ENCODE peak calls at places on chromosomes 13 and 19, in six cellular contexts. Q is IMR-90, D is HCT116, O is hepatocyte, T is H9, P is K562. F is an unnamed sample. For H4K20me1, the result is how much of the 10 kb centered on the place peaks cover.

GRCh38 chr19:47406711-47407416 is 12.5 kb downstream of the MEIS3 start:
- DNase-seq in P (peak), T (peak), O (peak), D (no peak), Q (no peak), F (no peak)

GRCh38 chr19:5593963-5594255 is 26.2 kb upstream of the TINCR start:
- DNase-seq in P (peak), T (no peak), O (no peak), D (no peak), Q (no peak), F (no peak)

GRCh38 chr13:26482451-26483197 is 74.9 kb upstream of the WASF3 start:
- DNase-seq in T (peak), P (peak), Q (peak), O (peak), D (peak), F (peak)

GRCh38 chr13:32315255-32316029 is at the start of the genes BRCA2 and ZAR1L:
- DNase-seq in O (peak), P (peak), Q (peak), D (peak), T (peak), F (peak)

GRCh38 chr19:1905863-1906375 is 720 bp downstream of the ADAT3 start:
- DNase-seq in O (no peak), Q (no peak), P (no peak), T (no peak), D (no peak), F (no peak)

GRCh38 chr13:22454586-22454985 is 726.2 kb upstream of the SGCG start:
- DNase-seq in Q (no peak), O (no peak), P (no peak), T (peak), D (no peak), F (no peak)

GRCh38 chr13:99975626-99976025 is 4.1 kb upstream of the ZIC5 start:
- DNase-seq in D (no peak), P (no peak), O (no peak), Q (no peak), T (peak), F (no peak)

GRCh38 chr13:50358221-50358620 is 343.0 kb downstream of the KCNRG start:
- DNase-seq in Q (no peak), D (no peak), T (no peak), O (no peak), P (no peak), F (peak)

GRCh38 chr19:28785961-28786360 is 427.0 kb downstream of the UQCRFS1 start:
- DNase-seq in Q (no peak), O (no peak), T (peak), D (no peak), P (no peak), F (no peak)

GRCh38 chr19:51439021-51439465 is 19.2 kb downstream of the SIGLEC8 start:
- DNase-seq in Q (no peak), P (peak), T (peak), O (no peak), D (no peak), F (no peak)

GRCh38 chr13:75717525-75717924 is 81.4 kb downstream of the LMO7 start:
- DNase-seq in P (no peak), T (no peak), Q (no peak), O (no peak), D (no peak), F (no peak)

GRCh38 chr19:41957161-41957837 is 1.8 kb downstream of the RABAC1 start:
- DNase-seq in P (no peak), D (no peak), Q (no peak), O (no peak), T (no peak), F (no peak)

GRCh38 chr19:43765109-43765876 is 10.5 kb upstream of the SMG9 start:
- DNase-seq in O (peak), P (peak), T (peak), D (peak), Q (peak), F (peak)

GRCh38 chr13:36819811-36820140 is 754 bp downstream of the RFXAP start:
- DNase-seq in P (peak), T (peak), D (no peak), O (peak), Q (peak), F (no peak)

GRCh38 chr19:44988896-44989563 is 12.2 kb upstream of the RELB start:
- DNase-seq in P (peak), Q (peak), T (peak), O (peak), D (peak), F (peak)

GRCh38 chr13:110828705-110829104 is 86.2 kb downstream of the ANKRD10 start:
- DNase-seq in T (no peak), Q (no peak), P (no peak), D (no peak), O (no peak), F (no peak)

GRCh38 chr13:33176526-33176925 is 109.0 kb downstream of the STARD13 start:
- DNase-seq in O (no peak), D (no peak), P (no peak), T (no peak), Q (peak), F (no peak)

GRCh38 chr19:3656073-3656746 is 29.6 kb upstream of the CACTIN start:
- DNase-seq in P (no peak), Q (peak), D (no peak), T (no peak), O (no peak), F (no peak)

GRCh38 chr19:46271488-46272197 is 25.2 kb upstream of the HIF3A start:
- DNase-seq in Q (peak), D (no peak), T (no peak), O (peak), P (no peak), F (peak)

GRCh38 chr19:4988770-4989251 is 19.9 kb downstream of the KDM4B start:
- DNase-seq in Q (peak), O (no peak), D (no peak), P (no peak), T (no peak), F (no peak)

GRCh38 chr19:56403261-56403660 is 871 bp upstream of the ZNF583 start:
- DNase-seq in T (no peak), O (no peak), D (no peak), Q (peak), P (no peak), F (no peak)

GRCh38 chr19:36916991-36917390 is 859 bp downstream of the ZNF568 start:
- DNase-seq in D (no peak), T (no peak), Q (peak), P (no peak), O (no peak), F (no peak)

GRCh38 chr19:1806184-1807029 is 5.7 kb downstream of the ATP8B3 start:
- DNase-seq in Q (no peak), T (no peak), D (no peak), O (no peak), P (no peak), F (no peak)

GRCh38 chr13:93941444-93941843 is 538.0 kb downstream of the DCT start:
- DNase-seq in T (no peak), D (no peak), P (no peak), Q (no peak), O (no peak), F (no peak)

GRCh38 chr13:112970552-112971287 is 1.7 kb downstream of the MCF2L start:
- DNase-seq in Q (no peak), T (no peak), D (no peak), O (no peak), P (no peak), F (no peak)

GRCh38 chr13:63184693-63185092 is 1769.0 kb upstream of the PCDH20 start:
- DNase-seq in O (no peak), T (peak), P (no peak), D (peak), Q (peak), F (no peak)

GRCh38 chr13:95535243-95535642 is 17.3 kb upstream of the CLDN10 start:
- DNase-seq in P (no peak), D (peak), T (no peak), Q (peak), O (peak), F (peak)

GRCh38 chr13:64538711-64539110 is 2691.4 kb downstream of the PCDH9 start:
- DNase-seq in P (no peak), D (no peak), O (no peak), T (no peak), Q (peak), F (no peak)

GRCh38 chr19:47056416-47056815 is 8.0 kb upstream of the TMEM160 start:
- DNase-seq in D (no peak), O (no peak), T (no peak), Q (no peak), P (no peak), F (no peak)

GRCh38 chr13:87356314-87356713 is 314.9 kb upstream of the SLITRK5 start:
- DNase-seq in T (no peak), O (no peak), P (no peak), D (no peak), Q (no peak), F (no peak)

GRCh38 chr19:50331187-50332013 is 2.2 kb upstream of the KCNC3 start:
- DNase-seq in Q (no peak), T (peak), P (no peak), O (no peak), D (no peak), F (no peak)

GRCh38 chr19:1411255-1412191 is 4.1 kb downstream of the DAZAP1 start:
- DNase-seq in O (no peak), P (no peak), D (no peak), T (no peak), Q (peak), F (no peak)

GRCh38 chr13:110907951-110908898 is 6.6 kb downstream of the ANKRD10 start:
- DNase-seq in O (peak), T (peak), D (peak), Q (peak), P (no peak), F (peak)

GRCh38 chr13:105465745-105466144 is 1069.7 kb downstream of the EFNB2 start:
- DNase-seq in T (no peak), O (no peak), P (no peak), Q (no peak), D (no peak), F (no peak)

GRCh38 chr13:105474983-105475382 is 1060.5 kb downstream of the EFNB2 start:
- DNase-seq in D (no peak), Q (no peak), P (no peak), O (no peak), T (no peak), F (no peak)

GRCh38 chr13:105466376-105466775 is 1069.1 kb downstream of the EFNB2 start:
- DNase-seq in P (no peak), O (no peak), D (no peak), T (no peak), Q (no peak), F (no peak)

DNA sequence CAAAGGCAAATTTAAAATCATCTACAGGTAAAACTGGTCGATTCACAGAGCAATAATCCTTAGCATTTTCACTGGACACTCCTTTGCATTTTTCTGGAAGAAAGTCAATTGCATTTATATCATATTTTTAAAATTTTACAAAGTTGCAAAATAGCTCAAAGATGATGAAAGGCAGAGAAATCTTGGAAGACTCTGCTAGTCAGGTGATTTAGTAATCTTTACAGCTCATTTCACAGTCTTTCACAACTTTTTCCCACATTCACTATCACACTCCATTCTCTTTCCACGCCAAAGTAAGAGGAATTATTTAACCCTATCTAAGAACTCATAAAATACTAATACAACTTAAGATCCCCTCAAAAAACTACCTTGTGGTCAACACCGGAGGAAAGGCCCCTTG is 1063.8 kb downstream of the EFNB2 start:
- DNase-seq in O (no peak), P (no peak), T (no peak), Q (peak), D (no peak), F (no peak)
- H4K20me1 ChIP-seq in O (under half), P (under half), T (under half), Q (under half), D (under half), F (under half)

GRCh38 chr13:21420706-21421105 is 38.4 kb downstream of the ZDHHC20 start:
- DNase-seq in D (no peak), O (peak), P (no peak), Q (peak), T (no peak), F (peak)
- H4K20me1 ChIP-seq in D (under half), O (under half), P (under half), Q (under half), T (under half), F (under half)

GRCh38 chr13:46179576-46180368 is 2.2 kb downstream of the LCP1 start:
- DNase-seq in P (peak), D (no peak), T (no peak), O (no peak), Q (no peak), F (no peak)

GRCh38 chr13:46178143-46178542 is 3.8 kb downstream of the LCP1 start:
- DNase-seq in O (no peak), P (no peak), D (no peak), Q (no peak), T (no peak), F (no peak)

GRCh38 chr13:46176756-46177155 is 5.2 kb downstream of the LCP1 start:
- DNase-seq in T (no peak), P (no peak), D (no peak), O (no peak), Q (no peak), F (no peak)

GRCh38 chr13:46180393-46180792 is 1.6 kb downstream of the LCP1 start:
- DNase-seq in O (no peak), P (no peak), Q (no peak), D (no peak), T (no peak), F (no peak)

DNA sequence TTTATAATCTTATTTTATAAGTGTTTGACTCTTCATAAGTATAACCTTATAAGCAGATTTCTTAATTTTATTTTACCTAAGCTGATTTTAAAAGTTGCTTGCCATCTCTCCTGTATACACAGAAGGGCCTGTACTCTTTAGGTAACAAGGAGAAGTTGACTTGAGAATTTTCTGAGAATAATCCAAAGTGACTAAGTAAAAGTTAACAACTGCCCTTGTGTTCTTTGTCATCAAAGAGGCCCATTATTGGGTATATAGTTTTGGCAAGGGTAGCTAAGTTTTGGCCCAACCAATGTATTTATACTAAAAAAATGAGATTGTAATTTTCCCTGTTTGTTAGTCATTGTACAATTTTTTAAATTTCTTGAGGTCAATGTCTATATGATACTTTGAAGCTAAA is 3.2 kb downstream of the LCP1 start:
- DNase-seq in P (no peak), O (no peak), D (no peak), T (no peak), Q (no peak), F (no peak)
- H4K20me1 ChIP-seq in P (under half), O (under half), D (under half), T (under half), Q (under half), F (under half)

DNA sequence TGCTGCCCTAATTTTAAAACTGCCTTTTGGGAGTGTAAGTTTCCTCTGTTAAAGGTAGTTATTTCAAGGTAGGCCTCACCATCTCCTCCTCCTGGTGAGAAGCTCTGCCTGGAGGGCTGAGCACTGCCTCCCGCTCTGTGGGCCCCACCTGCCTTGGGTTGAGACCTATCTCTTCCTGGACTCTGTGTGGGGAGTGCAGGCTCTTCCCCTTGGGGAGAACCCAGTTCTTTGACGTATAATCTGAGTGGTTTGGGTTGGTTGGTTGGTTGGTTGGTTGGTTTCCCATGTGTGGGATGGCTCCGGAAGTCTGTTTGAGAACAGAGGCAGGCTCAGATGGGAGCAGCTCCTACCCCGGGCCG is 39.1 kb downstream of the ACTN4 start:
- DNase-seq in P (no peak), Q (no peak), T (peak), D (no peak), O (no peak), F (no peak)
- H4K20me1 ChIP-seq in P (under half), Q (under half), T (under half), D (under half), O (under half), F (under half)

DNA sequence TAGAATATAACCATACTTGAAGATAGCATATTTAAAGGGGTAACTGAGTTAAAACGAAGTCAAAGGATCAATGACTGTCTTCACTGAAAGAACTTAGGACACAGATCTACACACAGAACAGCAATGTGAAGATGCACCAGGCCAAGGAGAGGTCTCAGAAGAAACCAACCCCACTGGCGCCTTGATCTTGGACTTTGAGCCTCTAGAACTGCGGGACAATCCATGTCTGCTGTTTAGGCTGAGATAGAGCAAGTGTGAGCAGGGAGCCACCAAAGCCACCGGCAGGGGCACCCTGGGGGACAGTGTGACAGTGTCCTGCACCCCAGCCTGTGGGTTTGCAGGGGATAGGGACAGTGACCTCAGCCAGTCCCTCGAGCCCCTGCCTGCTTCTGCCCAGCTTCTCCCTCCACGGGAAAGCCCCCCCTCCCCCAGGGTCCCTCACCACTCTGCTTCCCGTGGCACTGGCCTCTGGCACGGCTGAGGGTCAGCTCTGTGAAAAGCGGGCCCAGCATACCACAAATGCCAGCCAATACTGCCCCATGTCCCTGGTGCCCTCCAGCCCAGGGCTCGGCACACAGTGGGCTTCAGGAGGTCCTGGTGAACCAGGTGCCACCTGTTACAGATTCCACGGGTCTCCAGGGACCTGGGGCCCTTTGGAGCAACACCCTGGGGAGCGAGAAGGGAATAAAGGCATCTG is 40.8 kb downstream of the KLF2 start:
- DNase-seq in T (no peak), Q (no peak), D (no peak), O (peak), P (no peak), F (no peak)
- H4K20me1 ChIP-seq in T (under half), Q (under half), D (under half), O (under half), P (under half), F (under half)

GRCh38 chr19:38697197-38697596 is 47.1 kb downstream of the CAPN12 start:
- DNase-seq in T (no peak), D (no peak), O (no peak), Q (no peak), P (no peak), F (no peak)
- H4K20me1 ChIP-seq in T (under half), D (under half), O (under half), Q (half or more), P (under half), F (under half)

F was measured in endothelial cell of umbilical vein.